ENCODE peak calls at places on chromosomes 1 and 21, in ten cellular contexts. One of them, this sample, is unnamed.
A peak's percentile ranks its signal among the peaks of the same experiment; 100 is the strongest.

GRCh38 chr1:26353976-26354820 is at the start of gene CRYBG2:
- DNase-seq in IMR-90: no peak
- DNase-seq in A549: no peak
- DNase-seq in PC-3: peak; percentile 90
- DNase-seq in GM23248: no peak
- DNase-seq in DND-41: no peak
- DNase-seq in HCT116: peak; percentile 57
- DNase-seq in mammary epithelial cell: peak; percentile 77
- DNase-seq in OCI-LY7: no peak
- DNase-seq in PC-9: peak; percentile 95
- DNase-seq in this sample: no peak

GRCh38 chr1:184792450-184792969 is 37.9 kb upstream of the EDEM3 start:
- DNase-seq in GM23248: peak; percentile 99
- DNase-seq in DND-41: no peak
- DNase-seq in OCI-LY7: no peak
- DNase-seq in PC-3: peak; percentile 93
- DNase-seq in mammary epithelial cell: peak; percentile 98
- DNase-seq in IMR-90: peak; percentile 99
- DNase-seq in HCT116: peak; percentile 75
- DNase-seq in A549: peak; percentile 49
- DNase-seq in PC-9: peak; percentile 16
- DNase-seq in this sample: peak; percentile 98

GRCh38 chr1:9262587-9262986 is 28.0 kb downstream of the H6PD start:
- DNase-seq in IMR-90: no peak
- DNase-seq in DND-41: no peak
- DNase-seq in PC-9: no peak
- DNase-seq in HCT116: no peak
- DNase-seq in OCI-LY7: no peak
- DNase-seq in A549: no peak
- DNase-seq in mammary epithelial cell: no peak
- DNase-seq in PC-3: no peak
- DNase-seq in GM23248: no peak
- DNase-seq in this sample: no peak

GRCh38 chr1:46278807-46279206 is 24.6 kb downstream of the LRRC41 start:
- DNase-seq in IMR-90: peak; percentile 35
- DNase-seq in OCI-LY7: no peak
- DNase-seq in HCT116: no peak
- DNase-seq in DND-41: no peak
- DNase-seq in PC-9: peak; percentile 65
- DNase-seq in A549: no peak
- DNase-seq in mammary epithelial cell: peak; percentile 64
- DNase-seq in GM23248: no peak
- DNase-seq in PC-3: peak; percentile 80
- DNase-seq in this sample: no peak

GRCh38 chr21:43207868-43208267 is 39.1 kb downstream of the CRYAA start:
- DNase-seq in GM23248: no peak
- DNase-seq in HCT116: no peak
- DNase-seq in DND-41: no peak
- DNase-seq in OCI-LY7: no peak
- DNase-seq in PC-3: no peak
- DNase-seq in mammary epithelial cell: no peak
- DNase-seq in PC-9: no peak
- DNase-seq in A549: no peak
- DNase-seq in IMR-90: no peak
- DNase-seq in this sample: no peak

GRCh38 chr1:243745361-243745760 is 104.7 kb downstream of the AKT3 start:
- DNase-seq in PC-9: no peak
- DNase-seq in mammary epithelial cell: peak; percentile 8
- DNase-seq in A549: no peak
- DNase-seq in HCT116: no peak
- DNase-seq in GM23248: peak; percentile 54
- DNase-seq in IMR-90: peak; percentile 33
- DNase-seq in PC-3: peak; percentile 33
- DNase-seq in DND-41: no peak
- DNase-seq in OCI-LY7: no peak
- DNase-seq in this sample: peak; percentile 58

GRCh38 chr1:185719021-185719420 is 15.2 kb upstream of the HMCN1 start:
- DNase-seq in OCI-LY7: no peak
- DNase-seq in A549: no peak
- DNase-seq in PC-3: peak; percentile 94
- DNase-seq in GM23248: peak; percentile 96
- DNase-seq in PC-9: no peak
- DNase-seq in mammary epithelial cell: peak; percentile 98
- DNase-seq in HCT116: peak; percentile 49
- DNase-seq in IMR-90: peak; percentile 92
- DNase-seq in DND-41: no peak
- DNase-seq in this sample: peak; percentile 97

GRCh38 chr1:111238056-111238795 is 10.7 kb downstream of the CHI3L2 start:
- DNase-seq in PC-9: no peak
- DNase-seq in PC-3: no peak
- DNase-seq in GM23248: no peak
- DNase-seq in IMR-90: no peak
- DNase-seq in DND-41: no peak
- DNase-seq in HCT116: no peak
- DNase-seq in A549: no peak
- DNase-seq in mammary epithelial cell: no peak
- DNase-seq in OCI-LY7: no peak
- DNase-seq in this sample: no peak

GRCh38 chr1:232893481-232894313 is 56.7 kb upstream of the NTPCR start:
- DNase-seq in IMR-90: no peak
- DNase-seq in PC-3: no peak
- DNase-seq in HCT116: no peak
- DNase-seq in GM23248: peak; percentile 26
- DNase-seq in DND-41: no peak
- DNase-seq in mammary epithelial cell: no peak
- DNase-seq in PC-9: no peak
- DNase-seq in A549: no peak
- DNase-seq in OCI-LY7: no peak
- DNase-seq in this sample: peak; percentile 32

GRCh38 chr1:173914366-173914871 is 2.7 kb downstream of the SERPINC1 start:
- DNase-seq in PC-3: peak; percentile 53
- DNase-seq in DND-41: peak; percentile 34
- DNase-seq in A549: peak; percentile 71
- DNase-seq in GM23248: peak; percentile 53
- DNase-seq in OCI-LY7: peak; percentile 67
- DNase-seq in IMR-90: peak; percentile 18
- DNase-seq in HCT116: peak; percentile 48
- DNase-seq in mammary epithelial cell: peak; percentile 28
- DNase-seq in PC-9: peak; percentile 23
- DNase-seq in this sample: no peak

GRCh38 chr21:37208056-37208705 is 59.0 kb downstream of the VPS26C start:
- DNase-seq in HCT116: no peak
- DNase-seq in A549: no peak
- DNase-seq in DND-41: no peak
- DNase-seq in PC-3: no peak
- DNase-seq in GM23248: peak; percentile 63
- DNase-seq in mammary epithelial cell: no peak
- DNase-seq in IMR-90: no peak
- DNase-seq in PC-9: no peak
- DNase-seq in OCI-LY7: no peak
- DNase-seq in this sample: no peak

GRCh38 chr1:42816600-42817439 is at the start of the genes ERMAP and SVBP:
- DNase-seq in PC-3: peak; percentile 83
- DNase-seq in DND-41: peak; percentile 93
- DNase-seq in mammary epithelial cell: peak; percentile 81
- DNase-seq in A549: peak; percentile 60
- DNase-seq in PC-9: peak; percentile 94
- DNase-seq in HCT116: peak; percentile 64
- DNase-seq in GM23248: peak; percentile 94
- DNase-seq in OCI-LY7: peak; percentile 93
- DNase-seq in IMR-90: peak; percentile 77
- DNase-seq in this sample: peak; percentile 85

GRCh38 chr1:180425956-180426355 is 76.4 kb downstream of the ACBD6 start:
- DNase-seq in GM23248: no peak
- DNase-seq in IMR-90: no peak
- DNase-seq in mammary epithelial cell: no peak
- DNase-seq in PC-3: no peak
- DNase-seq in DND-41: no peak
- DNase-seq in OCI-LY7: no peak
- DNase-seq in A549: no peak
- DNase-seq in HCT116: no peak
- DNase-seq in PC-9: no peak
- DNase-seq in this sample: peak; percentile 34

DNA sequence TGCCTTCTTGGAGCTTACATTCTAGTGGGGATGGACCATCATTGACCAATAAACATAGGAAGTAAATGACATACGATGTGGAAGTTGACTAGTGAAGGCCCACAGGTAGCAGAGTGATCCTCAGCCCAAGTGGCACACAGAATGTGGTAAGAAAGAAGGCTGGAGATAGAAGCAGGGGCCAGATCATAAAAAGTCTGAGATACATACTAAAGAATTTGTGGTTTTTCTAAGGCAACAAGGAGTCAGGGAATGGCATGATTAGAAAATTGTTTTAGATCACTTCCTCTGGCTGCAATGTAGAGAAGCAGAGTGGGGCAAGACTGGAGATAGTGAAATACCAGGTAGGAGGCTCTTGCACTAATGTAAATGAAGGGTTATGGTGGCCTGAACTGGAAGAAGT is 154.0 kb downstream of the VPS13D start:
- DNase-seq in GM23248: peak; percentile 35
- DNase-seq in IMR-90: peak; percentile 37
- DNase-seq in A549: no peak
- DNase-seq in DND-41: no peak
- DNase-seq in PC-3: peak; percentile 64
- DNase-seq in HCT116: no peak
- DNase-seq in OCI-LY7: no peak
- DNase-seq in mammary epithelial cell: peak; percentile 57
- DNase-seq in PC-9: no peak
- DNase-seq in this sample: peak; percentile 58
- H3K4me3 ChIP-seq in GM23248: no peak overlapping the region
- H3K4me3 ChIP-seq in IMR-90: no peak overlapping the region
- H3K4me3 ChIP-seq in A549: no peak overlapping the region
- H3K4me3 ChIP-seq in DND-41: no peak overlapping the region
- H3K4me3 ChIP-seq in PC-3: no peak overlapping the region
- H3K4me3 ChIP-seq in HCT116: no peak overlapping the region
- H3K4me3 ChIP-seq in OCI-LY7: no peak overlapping the region
- H3K4me3 ChIP-seq in mammary epithelial cell: no peak overlapping the region
- H3K4me3 ChIP-seq in PC-9: no peak overlapping the region
- H3K4me3 ChIP-seq in this sample: no peak overlapping the region

GRCh38 chr1:101004061-101004460 is 21.5 kb downstream of the DPH5 start:
- DNase-seq in IMR-90: peak; percentile 34
- DNase-seq in HCT116: no peak
- DNase-seq in DND-41: no peak
- DNase-seq in OCI-LY7: no peak
- DNase-seq in GM23248: peak; percentile 54
- DNase-seq in A549: no peak
- DNase-seq in PC-3: peak; percentile 47
- DNase-seq in PC-9: no peak
- DNase-seq in mammary epithelial cell: peak; percentile 71
- DNase-seq in this sample: peak; percentile 9
- H3K4me2 ChIP-seq in IMR-90: no peak overlapping the region
- H3K4me2 ChIP-seq in HCT116: no peak overlapping the region
- H3K4me2 ChIP-seq in DND-41: no peak overlapping the region
- H3K4me2 ChIP-seq in OCI-LY7: no peak overlapping the region
- H3K4me2 ChIP-seq in GM23248: peak overlapping the region; percentile 10
- H3K4me2 ChIP-seq in A549: peak overlapping the region; percentile 64
- H3K4me2 ChIP-seq in PC-3: no peak overlapping the region
- H3K4me2 ChIP-seq in PC-9: peak overlapping the region; percentile 1
- H3K4me2 ChIP-seq in mammary epithelial cell: peak overlapping the region; percentile 12
- H3K4me2 ChIP-seq in this sample: no peak overlapping the region

GRCh38 chr1:11158291-11158690 is 30.9 kb upstream of the ANGPTL7 start:
- DNase-seq in mammary epithelial cell: no peak
- DNase-seq in DND-41: no peak
- DNase-seq in IMR-90: no peak
- DNase-seq in HCT116: no peak
- DNase-seq in OCI-LY7: no peak
- DNase-seq in PC-3: peak; percentile 43
- DNase-seq in A549: no peak
- DNase-seq in GM23248: peak; percentile 48
- DNase-seq in PC-9: no peak
- DNase-seq in this sample: no peak

GRCh38 chr1:11156958-11157357 is 32.2 kb upstream of the ANGPTL7 start:
- DNase-seq in A549: no peak
- DNase-seq in HCT116: no peak
- DNase-seq in PC-9: no peak
- DNase-seq in IMR-90: no peak
- DNase-seq in DND-41: no peak
- DNase-seq in OCI-LY7: no peak
- DNase-seq in mammary epithelial cell: no peak
- DNase-seq in GM23248: no peak
- DNase-seq in PC-3: no peak
- DNase-seq in this sample: no peak

GRCh38 chr1:11157867-11158266 is 31.3 kb upstream of the ANGPTL7 start:
- DNase-seq in OCI-LY7: no peak
- DNase-seq in HCT116: no peak
- DNase-seq in IMR-90: peak; percentile 54
- DNase-seq in GM23248: peak; percentile 84
- DNase-seq in PC-9: no peak
- DNase-seq in PC-3: no peak
- DNase-seq in A549: no peak
- DNase-seq in DND-41: no peak
- DNase-seq in mammary epithelial cell: peak; percentile 31
- DNase-seq in this sample: peak; percentile 45

GRCh38 chr1:11157394-11157793 is 31.8 kb upstream of the ANGPTL7 start:
- DNase-seq in DND-41: no peak
- DNase-seq in GM23248: peak; percentile 7
- DNase-seq in A549: no peak
- DNase-seq in OCI-LY7: no peak
- DNase-seq in PC-9: no peak
- DNase-seq in PC-3: peak; percentile 31
- DNase-seq in mammary epithelial cell: no peak
- DNase-seq in IMR-90: no peak
- DNase-seq in HCT116: no peak
- DNase-seq in this sample: no peak

DNA sequence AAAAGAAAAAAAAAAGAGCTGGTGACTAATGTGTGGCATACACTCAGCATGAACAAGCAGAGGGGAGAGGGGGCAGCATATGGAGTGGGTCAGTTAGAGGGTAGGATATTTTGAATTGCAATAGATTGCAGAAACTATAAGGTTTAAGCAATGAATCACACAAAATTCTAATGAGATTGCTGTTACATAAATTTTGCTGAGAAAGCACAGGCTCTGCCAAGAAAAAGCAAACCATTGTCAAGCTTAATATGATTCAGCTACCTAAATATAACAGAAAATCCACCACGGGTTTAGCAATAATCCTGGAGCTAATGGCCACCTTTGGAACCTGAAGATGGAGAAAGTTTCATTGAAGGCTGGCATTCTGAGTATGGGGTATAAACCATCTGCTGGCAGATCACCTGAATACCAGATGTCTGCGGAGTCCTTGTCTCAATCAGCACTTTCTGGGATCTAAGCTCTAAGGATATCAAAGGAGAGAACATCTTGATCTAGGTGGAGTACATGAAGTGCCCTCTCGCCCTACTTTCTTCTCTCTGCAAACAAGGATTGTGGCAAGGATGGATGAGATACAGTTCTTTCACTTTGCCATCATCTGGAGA is 30.3 kb upstream of the ANGPTL7 start:
- DNase-seq in GM23248: peak; percentile 95
- DNase-seq in PC-9: no peak
- DNase-seq in A549: no peak
- DNase-seq in PC-3: peak; percentile 92
- DNase-seq in mammary epithelial cell: peak; percentile 89
- DNase-seq in OCI-LY7: no peak
- DNase-seq in HCT116: no peak
- DNase-seq in IMR-90: peak; percentile 97
- DNase-seq in DND-41: no peak
- DNase-seq in this sample: peak; percentile 96
- H3K4me3 ChIP-seq in GM23248: peak overlapping the region; percentile 58
- H3K4me3 ChIP-seq in PC-9: no peak overlapping the region
- H3K4me3 ChIP-seq in A549: no peak overlapping the region
- H3K4me3 ChIP-seq in PC-3: no peak overlapping the region
- H3K4me3 ChIP-seq in mammary epithelial cell: no peak overlapping the region
- H3K4me3 ChIP-seq in OCI-LY7: no peak overlapping the region
- H3K4me3 ChIP-seq in HCT116: no peak overlapping the region
- H3K4me3 ChIP-seq in IMR-90: no peak overlapping the region
- H3K4me3 ChIP-seq in DND-41: no peak overlapping the region
- H3K4me3 ChIP-seq in this sample: no peak overlapping the region

GRCh38 chr1:81237531-81238528 is 562.9 kb upstream of the ADGRL2 start:
- DNase-seq in DND-41: no peak
- DNase-seq in HCT116: no peak
- DNase-seq in GM23248: no peak
- DNase-seq in A549: no peak
- DNase-seq in IMR-90: peak; percentile 8
- DNase-seq in PC-9: no peak
- DNase-seq in OCI-LY7: no peak
- DNase-seq in mammary epithelial cell: peak; percentile 29
- DNase-seq in PC-3: no peak
- DNase-seq in this sample: no peak
- H3K4me2 ChIP-seq in DND-41: no peak overlapping the region
- H3K4me2 ChIP-seq in HCT116: no peak overlapping the region
- H3K4me2 ChIP-seq in GM23248: no peak overlapping the region
- H3K4me2 ChIP-seq in A549: peak overlapping the region; percentile 67
- H3K4me2 ChIP-seq in IMR-90: peak overlapping the region; percentile 92
- H3K4me2 ChIP-seq in PC-9: no peak overlapping the region
- H3K4me2 ChIP-seq in OCI-LY7: no peak overlapping the region
- H3K4me2 ChIP-seq in mammary epithelial cell: peak overlapping the region; percentile 12
- H3K4me2 ChIP-seq in PC-3: peak overlapping the region; percentile 30
- H3K4me2 ChIP-seq in this sample: peak overlapping the region; percentile 57

This sample was measured in fibroblast of lung.